ENCODE peak calls at places on chromosomes 11 and 22, in ten cellular contexts. U, D, A, C, X, T, V, B, Q and N are unnamed samples.

GRCh38 chr11:69240332-69241074 is 53.5 kb upstream of the MYEOV start:
- DNase-seq in U (no peak), D (no peak), A (peak; percentile 60), C (no peak), X (no peak), T (no peak), V (no peak), B (no peak), Q (no peak), N (no peak)

GRCh38 chr11:12284321-12285050 is 92.9 kb upstream of the PARVA start:
- DNase-seq in U (no peak), D (peak; percentile 32), A (no peak), C (no peak), X (no peak), T (peak; percentile 19), V (no peak), B (peak; percentile 77), Q (no peak), N (no peak)

GRCh38 chr11:78986305-78986704 is 411.6 kb upstream of the NARS2 start:
- DNase-seq in U (no peak), D (no peak), A (no peak), C (no peak), X (no peak), T (no peak), V (no peak), B (no peak), Q (no peak), N (no peak)

GRCh38 chr22:35727436-35727835 is 9.8 kb downstream of the APOL5 start:
- DNase-seq in U (no peak), D (no peak), A (no peak), C (no peak), X (no peak), T (no peak), V (no peak), B (no peak), Q (no peak), N (no peak)

GRCh38 chr11:68043349-68044144 is 4.7 kb downstream of the TCIRG1 start:
- DNase-seq in U (no peak), D (no peak), A (no peak), C (no peak), X (peak; percentile 75), T (no peak), V (no peak), B (peak; percentile 96), Q (no peak), N (no peak)

GRCh38 chr11:107472966-107473365 is 15.3 kb upstream of the CWF19L2 start:
- DNase-seq in U (no peak), D (no peak), A (no peak), C (no peak), X (no peak), T (no peak), V (no peak), B (no peak), Q (no peak), N (no peak)

GRCh38 chr11:14908214-14908880 is 16.3 kb upstream of the CYP2R1 start:
- DNase-seq in U (no peak), D (no peak), A (peak; percentile 34), C (peak; percentile 42), X (no peak), T (no peak), V (peak; percentile 27), B (peak; percentile 12), Q (no peak), N (no peak)

GRCh38 chr22:32728291-32728690 is 73.2 kb upstream of the TIMP3 start:
- DNase-seq in U (no peak), D (no peak), A (no peak), C (no peak), X (no peak), T (no peak), V (no peak), B (no peak), Q (no peak), N (no peak)

GRCh38 chr22:20866716-20867115 is 7.9 kb downstream of the SNAP29 start:
- DNase-seq in U (no peak), D (no peak), A (no peak), C (no peak), X (no peak), T (no peak), V (no peak), B (no peak), Q (no peak), N (no peak)

GRCh38 chr11:10263929-10264328 is 30.1 kb downstream of the SBF2 start:
- DNase-seq in U (no peak), D (peak; percentile 48), A (no peak), C (no peak), X (no peak), T (no peak), V (no peak), B (peak; percentile 37), Q (no peak), N (no peak)

GRCh38 chr11:69295995-69296889 is 2.3 kb downstream of the MYEOV start:
- DNase-seq in U (no peak), D (peak; percentile 36), A (peak; percentile 50), C (no peak), X (peak; percentile 86), T (peak; percentile 63), V (no peak), B (no peak), Q (no peak), N (no peak)

GRCh38 chr22:22893891-22894739 is 6.5 kb downstream of the IGLL5 start:
- DNase-seq in U (no peak), D (no peak), A (no peak), C (no peak), X (peak; percentile 63), T (no peak), V (no peak), B (no peak), Q (no peak), N (no peak)

GRCh38 chr11:46669606-46670243 is 30.7 kb downstream of the ARHGAP1 start:
- DNase-seq in U (no peak), D (no peak), A (no peak), C (no peak), X (no peak), T (no peak), V (no peak), B (no peak), Q (no peak), N (no peak)

GRCh38 chr22:35312198-35313059 is 12.7 kb downstream of the TOM1 start:
- DNase-seq in U (no peak), D (no peak), A (peak; percentile 67), C (no peak), X (peak; percentile 30), T (no peak), V (no peak), B (peak; percentile 67), Q (no peak), N (no peak)

GRCh38 chr22:43110444-43110926 is at the start of gene BIK:
- DNase-seq in U (peak; percentile 16), D (no peak), A (peak; percentile 75), C (peak; percentile 36), X (peak; percentile 84), T (peak; percentile 41), V (peak; percentile 17), B (no peak), Q (no peak), N (peak; percentile 74)

GRCh38 chr11:6926208-6927029 is at the start of gene ZNF215:
- DNase-seq in U (peak; percentile 19), D (peak; percentile 37), A (peak; percentile 89), C (no peak), X (peak; percentile 86), T (peak; percentile 69), V (peak; percentile 1), B (no peak), Q (peak; percentile 51), N (peak; percentile 89)

GRCh38 chr22:23715811-23716355 is 25.1 kb downstream of the RGL4 start:
- DNase-seq in U (no peak), D (no peak), A (no peak), C (no peak), X (peak; percentile 76), T (no peak), V (no peak), B (no peak), Q (no peak), N (no peak)

GRCh38 chr11:130449996-130450419 is 1.6 kb downstream of the ADAMTS15 start:
- DNase-seq in U (no peak), D (no peak), A (peak; percentile 77), C (no peak), X (no peak), T (peak; percentile 77), V (no peak), B (no peak), Q (peak; percentile 25), N (peak; percentile 94)

GRCh38 chr11:2138436-2139117 is 612 bp downstream of the IGF2 start:
- DNase-seq in U (no peak), D (no peak), A (no peak), C (no peak), X (no peak), T (no peak), V (no peak), B (no peak), Q (no peak), N (peak; percentile 42)

GRCh38 chr11:117453886-117454563 is 126.4 kb downstream of the CEP164 start:
- DNase-seq in U (no peak), D (no peak), A (no peak), C (no peak), X (no peak), T (no peak), V (no peak), B (no peak), Q (no peak), N (no peak)

GRCh38 chr11:108237058-108237481 is 14.2 kb downstream of the ATM start:
- DNase-seq in U (peak; percentile 7), D (no peak), A (no peak), C (no peak), X (no peak), T (no peak), V (no peak), B (no peak), Q (no peak), N (no peak)

GRCh38 chr22:24875862-24876506 is 70.0 kb downstream of the SGSM1 start:
- DNase-seq in U (no peak), D (no peak), A (no peak), C (no peak), X (no peak), T (no peak), V (no peak), B (peak; percentile 33), Q (no peak), N (peak; percentile 68)

GRCh38 chr11:11533751-11534150 is 88.1 kb downstream of the GALNT18 start:
- DNase-seq in U (no peak), D (no peak), A (no peak), C (no peak), X (no peak), T (no peak), V (no peak), B (no peak), Q (peak; percentile 3), N (no peak)

GRCh38 chr11:67463680-67464410 is 5.2 kb downstream of the TMEM134 start:
- DNase-seq in U (no peak), D (no peak), A (peak; percentile 69), C (no peak), X (peak; percentile 92), T (peak; percentile 59), V (no peak), B (peak; percentile 86), Q (no peak), N (no peak)

GRCh38 chr22:44167501-44167900 is 13.2 kb upstream of the PARVG start:
- DNase-seq in U (no peak), D (no peak), A (no peak), C (no peak), X (peak; percentile 33), T (no peak), V (no peak), B (no peak), Q (no peak), N (no peak)

GRCh38 chr22:22955276-22955798 is 67.7 kb downstream of the IGLL5 start:
- DNase-seq in U (no peak), D (no peak), A (no peak), C (no peak), X (no peak), T (no peak), V (no peak), B (no peak), Q (no peak), N (no peak)

GRCh38 chr11:128686745-128687177 is 7.1 kb upstream of the FLI1 start:
- DNase-seq in U (peak; percentile 35), D (no peak), A (peak; percentile 63), C (peak; percentile 72), X (peak; percentile 92), T (no peak), V (no peak), B (no peak), Q (no peak), N (peak; percentile 60)

GRCh38 chr11:66745356-66746235 is 16.6 kb upstream of the SPTBN2 start:
- DNase-seq in U (no peak), D (no peak), A (peak; percentile 82), C (peak; percentile 8), X (peak; percentile 85), T (peak; percentile 38), V (no peak), B (peak; percentile 21), Q (no peak), N (peak; percentile 32)